ENCODE peak calls at places on chromosome 9, in five cellular contexts. V, Y, B, K and L are unnamed samples.
A peak's percentile ranks its signal among the peaks of the same experiment; 100 is the strongest.

GRCh38 chr9:38700695-38701094 is 19.2 kb downstream of the FAM240B start:
- DNase-seq in V (peak; percentile 18), Y (no peak), K (peak; percentile 83), B (no peak), L (peak; percentile 58)

GRCh38 chr9:115328228-115328627 is 210.3 kb upstream of the TNC start:
- DNase-seq in K (peak; percentile 92), B (no peak), Y (no peak), V (no peak), L (no peak)

GRCh38 chr9:73810585-73811215 is 659.0 kb downstream of the ANXA1 start:
- DNase-seq in B (no peak), K (peak; percentile 77), V (no peak), Y (no peak), L (no peak)

GRCh38 chr9:130421802-130422276 is 22.9 kb upstream of the ASS1 start:
- DNase-seq in B (no peak), V (no peak), Y (no peak), K (peak; percentile 66), L (no peak)

GRCh38 chr9:129894106-129894823 is 59.0 kb downstream of the USP20 start:
- DNase-seq in Y (no peak), K (no peak), B (no peak), V (no peak), L (no peak)

GRCh38 chr9:23220957-23221356 is 605.1 kb downstream of the ELAVL2 start:
- DNase-seq in V (no peak), K (no peak), Y (no peak), B (no peak), L (no peak)

GRCh38 chr9:132350861-132351315 is 3.9 kb downstream of the SETX start:
- DNase-seq in V (no peak), Y (no peak), K (no peak), B (peak; percentile 70), L (no peak)

GRCh38 chr9:130689937-130690700 is 3.5 kb upstream of the EXOSC2 start:
- DNase-seq in B (peak; percentile 84), Y (peak; percentile 92), V (peak; percentile 83), K (peak; percentile 97), L (no peak)

GRCh38 chr9:89755835-89756234 is 151.0 kb downstream of the GADD45G start:
- DNase-seq in Y (no peak), B (no peak), K (peak; percentile 56), V (no peak), L (peak; percentile 17)

GRCh38 chr9:15935661-15936315 is 382.9 kb downstream of the CCDC171 start:
- DNase-seq in V (no peak), Y (no peak), K (peak; percentile 4), B (no peak), L (no peak)

GRCh38 chr9:85453850-85454249 is 287.9 kb downstream of the AGTPBP1 start:
- DNase-seq in Y (no peak), B (no peak), K (no peak), V (no peak), L (no peak)

GRCh38 chr9:97525451-97525850 is 24.0 kb downstream of the TMOD1 start:
- DNase-seq in Y (no peak), V (peak; percentile 61), B (no peak), K (no peak), L (peak; percentile 13)

GRCh38 chr9:69946800-69947437 is 96.7 kb upstream of the MAMDC2 start:
- DNase-seq in K (peak; percentile 88), Y (peak; percentile 11), V (peak; percentile 34), B (no peak), L (peak; percentile 23)

GRCh38 chr9:31823365-31823764 is 561.1 kb upstream of the ACO1 start:
- DNase-seq in K (no peak), B (no peak), Y (no peak), V (no peak), L (no peak)

GRCh38 chr9:126702501-126703329 is 89.0 kb downstream of the LMX1B start:
- DNase-seq in K (no peak), V (no peak), B (peak; percentile 13), Y (peak; percentile 55), L (no peak)

GRCh38 chr9:106892632-106893031 is 29.7 kb downstream of the ZNF462 start:
- DNase-seq in B (no peak), V (peak; percentile 93), K (peak; percentile 98), Y (no peak), L (peak; percentile 98)

GRCh38 chr9:11933926-11934325 is 759.3 kb upstream of the TYRP1 start:
- DNase-seq in V (no peak), K (no peak), Y (no peak), B (no peak), L (no peak)

GRCh38 chr9:14865206-14865605 is 45.0 kb downstream of the FREM1 start:
- DNase-seq in K (no peak), Y (no peak), B (no peak), V (no peak), L (no peak)

GRCh38 chr9:119861801-119862200 is 492.6 kb upstream of the BRINP1 start:
- DNase-seq in Y (no peak), K (peak; percentile 18), B (no peak), V (no peak), L (no peak)

GRCh38 chr9:94649100-94649855 is 10.0 kb upstream of the FBP1 start:
- DNase-seq in V (peak; percentile 68), K (peak; percentile 90), Y (no peak), B (no peak), L (peak; percentile 82)

GRCh38 chr9:7402704-7403389 is 396.7 kb downstream of the DMAC1 start:
- DNase-seq in V (no peak), B (no peak), Y (no peak), K (no peak), L (no peak)

GRCh38 chr9:111236337-111236736 is 93.7 kb downstream of the OR2K2 start:
- DNase-seq in Y (no peak), B (no peak), V (no peak), K (no peak), L (no peak)

GRCh38 chr9:78130004-78130403 is 98.4 kb upstream of the GNAQ start:
- DNase-seq in Y (no peak), K (peak; percentile 38), B (peak; percentile 40), V (no peak), L (no peak)

GRCh38 chr9:70170151-70170795 is 88.5 kb upstream of the SMC5 start:
- DNase-seq in B (no peak), K (no peak), Y (no peak), V (no peak), L (no peak)

GRCh38 chr9:114532561-114533237 is 27.4 kb upstream of the WHRN start:
- DNase-seq in K (peak; percentile 41), V (no peak), B (no peak), Y (no peak), L (no peak)

GRCh38 chr9:33222031-33222430 is 17.9 kb upstream of the SPINK4 start:
- DNase-seq in K (no peak), V (no peak), Y (no peak), B (peak; percentile 69), L (peak; percentile 57)

GRCh38 chr9:101403886-101404285 is 5.2 kb downstream of the ZNF189 start:
- DNase-seq in B (no peak), Y (no peak), V (no peak), K (no peak), L (no peak)

GRCh38 chr9:101408374-101409078 is 9.9 kb downstream of the ZNF189 start:
- DNase-seq in Y (no peak), B (no peak), K (no peak), V (no peak), L (no peak)

DNA sequence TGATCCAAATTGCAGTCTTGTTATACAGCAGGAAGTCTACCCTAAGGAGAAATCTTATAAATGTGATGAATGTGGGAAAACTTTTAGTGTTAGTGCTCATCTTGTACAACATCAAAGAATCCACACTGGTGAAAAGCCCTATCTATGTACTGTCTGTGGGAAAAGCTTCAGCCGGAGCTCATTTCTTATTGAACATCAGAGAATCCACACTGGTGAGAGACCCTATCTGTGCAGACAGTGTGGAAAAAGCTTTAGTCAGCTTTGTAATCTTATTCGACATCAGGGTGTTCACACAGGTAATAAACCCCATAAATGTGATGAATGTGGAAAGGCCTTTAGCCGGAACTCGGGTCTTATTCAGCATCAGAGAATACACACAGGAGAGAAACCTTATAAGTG is 10.4 kb downstream of the ZNF189 start:
- DNase-seq in K (no peak), V (no peak), Y (no peak), B (no peak), L (no peak)
- H3K9me3 ChIP-seq in K (peaks cover 38% of the 10 kb centered on the region), V (peaks cover 74% of the 10 kb centered on the region), Y (peaks cover 47% of the 10 kb centered on the region), B (peaks cover 14% of the 10 kb centered on the region), L (peaks cover 30% of the 10 kb centered on the region)

DNA sequence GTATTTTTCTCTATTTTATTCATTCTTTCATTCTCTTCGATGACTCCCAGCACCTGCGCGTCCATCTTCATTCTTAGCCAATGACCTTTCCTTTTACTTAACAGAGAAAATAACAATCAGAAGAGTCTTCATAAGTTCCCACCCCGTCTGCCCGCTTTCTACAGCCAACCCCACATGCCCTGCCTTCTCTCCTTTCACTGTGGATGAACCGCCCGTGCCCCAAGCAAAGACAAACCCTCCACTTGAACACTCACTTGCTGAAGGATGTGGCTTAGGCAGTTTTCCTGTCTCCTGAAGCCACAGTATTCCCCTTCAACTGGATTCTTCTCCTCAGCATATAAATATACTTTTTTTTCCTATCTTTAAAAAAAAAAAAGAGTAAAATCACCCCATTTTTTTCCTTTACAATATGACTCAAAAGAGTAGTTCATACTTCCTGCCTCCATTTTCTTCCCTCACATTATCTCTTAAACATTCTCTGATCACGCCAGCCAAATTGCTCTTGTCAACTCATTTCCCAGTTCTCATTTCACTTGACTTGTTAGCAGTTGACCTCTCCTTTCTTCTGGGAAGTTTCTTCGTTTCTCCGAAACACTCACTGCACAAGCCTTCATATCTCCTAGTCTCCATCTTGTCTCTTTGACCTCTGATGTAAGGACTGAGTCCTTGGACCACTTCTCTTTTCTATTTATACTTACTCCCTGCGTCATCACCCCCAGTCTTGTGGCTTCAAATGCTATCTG is 11.1 kb downstream of the NIPSNAP3B start:
- DNase-seq in B (peak; percentile 59), Y (peak; percentile 90), V (no peak), K (no peak), L (no peak)
- H2AFZ ChIP-seq in B (peak overlapping the region; percentile 81), Y (peak overlapping the region; percentile 80), V (no peak overlapping the region), K (no peak overlapping the region), L (no peak overlapping the region)

GRCh38 chr9:1521547-1521946 is 471.4 kb downstream of the DMRT2 start:
- DNase-seq in Y (no peak), V (no peak), K (no peak), B (no peak), L (no peak)

DNA sequence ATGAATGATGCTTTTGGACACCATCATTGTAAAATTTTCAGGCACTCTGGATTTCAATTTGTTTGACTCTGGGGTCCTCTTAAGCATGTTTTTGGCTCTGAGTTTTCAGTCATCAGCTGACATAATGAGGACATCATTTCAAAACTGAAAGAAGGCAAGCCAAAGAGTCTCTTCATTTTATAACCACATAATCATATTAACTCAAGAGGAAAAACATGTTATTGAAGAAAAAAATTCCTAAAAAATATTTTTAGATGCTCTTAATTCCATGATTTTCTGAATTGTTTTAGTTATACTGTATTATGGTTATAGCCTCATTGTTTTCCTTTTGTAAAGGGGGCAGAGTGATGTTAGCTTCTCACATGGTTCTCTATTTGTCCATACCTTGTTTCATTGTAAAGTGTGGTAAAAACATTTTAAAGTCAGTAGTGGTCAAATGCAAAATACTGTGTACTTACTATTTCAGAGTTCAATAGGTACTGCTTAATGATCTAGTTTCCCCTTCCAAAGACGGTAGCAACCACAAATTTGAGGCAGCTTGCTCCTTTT is 472.1 kb downstream of the DMRT2 start:
- DNase-seq in K (no peak), Y (no peak), V (no peak), B (no peak), L (no peak)
- H3K9me3 ChIP-seq in K (no peaks in the 10 kb centered on the region), Y (no peaks in the 10 kb centered on the region), V (no peaks in the 10 kb centered on the region), B (no peaks in the 10 kb centered on the region), L (no peaks in the 10 kb centered on the region)

DNA sequence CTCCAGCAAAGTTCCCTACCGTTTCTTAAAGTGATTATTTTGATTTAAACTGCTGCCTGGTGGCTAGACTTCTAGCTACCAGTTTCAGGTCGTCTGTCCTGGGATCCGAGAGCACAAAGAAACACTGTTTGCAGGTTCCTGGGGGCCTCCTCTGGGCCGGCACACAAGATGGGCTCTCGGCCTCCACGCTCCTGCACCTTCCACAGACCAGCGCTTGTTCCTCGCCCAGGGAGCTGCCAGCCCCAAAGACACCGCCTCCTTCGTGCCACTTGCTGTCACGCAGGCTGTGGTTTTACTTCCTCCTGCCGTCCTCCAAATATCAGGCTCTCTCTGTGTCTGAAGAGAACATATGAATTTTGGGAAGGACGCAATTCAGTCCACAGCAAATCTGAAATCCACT is 105.9 kb downstream of the ROR2 start:
- DNase-seq in V (no peak), K (no peak), B (no peak), Y (no peak), L (no peak)
- H2AFZ ChIP-seq in V (no peak overlapping the region), K (peak overlapping the region; percentile 63), B (no peak overlapping the region), Y (no peak overlapping the region), L (no peak overlapping the region)